ENCODE peak calls at places on chromosomes 11 and 22, in five cellular contexts. F is psoas muscle, C is osteoblast, Y is GM06990, O is lower lobe of right lung. W is an unnamed sample.

GRCh38 chr22:44727709-44728108 is 24.7 kb upstream of the ARHGAP8 start:
- DNase-seq in O (no peak), C (peak; percentile 46), F (no peak), Y (no peak), W (no peak)

GRCh38 chr22:39296981-39297489 is 22.4 kb downstream of the RPL3 start:
- DNase-seq in O (no peak), Y (no peak), F (no peak), C (peak; percentile 84), W (peak; percentile 73)

GRCh38 chr22:30246962-30247376 is 410 bp upstream of the LIF start:
- DNase-seq in F (no peak), C (no peak), O (no peak), Y (no peak), W (peak; percentile 80)

GRCh38 chr11:35059040-35059439 is 79.9 kb upstream of the CD44 start:
- DNase-seq in C (no peak), Y (no peak), O (no peak), F (no peak), W (no peak)

GRCh38 chr11:120128392-120129172 is 9.3 kb downstream of the TRIM29 start:
- DNase-seq in O (peak; percentile 60), F (peak; percentile 49), Y (no peak), C (peak; percentile 72), W (no peak)

GRCh38 chr11:62858201-62858600 is 18.8 kb upstream of the WDR74 start:
- DNase-seq in Y (no peak), O (no peak), C (no peak), F (no peak), W (no peak)

GRCh38 chr11:130673698-130674097 is 225.3 kb downstream of the ADAMTS15 start:
- DNase-seq in F (no peak), Y (no peak), O (no peak), C (no peak), W (no peak)

GRCh38 chr22:46557736-46558480 is 20.5 kb upstream of the CELSR1 start:
- DNase-seq in O (peak; percentile 49), C (peak; percentile 36), F (no peak), Y (no peak), W (no peak)

GRCh38 chr22:48710410-48710809 is 1117.3 kb downstream of the BRD1 start:
- DNase-seq in C (peak; percentile 77), Y (no peak), O (no peak), F (no peak), W (peak; percentile 23)

GRCh38 chr11:3037041-3037944 is 19.9 kb downstream of the CARS1 start:
- DNase-seq in C (peak; percentile 93), F (peak; percentile 85), O (peak; percentile 86), Y (no peak), W (peak; percentile 92)

GRCh38 chr11:132289590-132290256 is 919.3 kb downstream of the NTM start:
- DNase-seq in Y (no peak), O (no peak), C (no peak), F (no peak), W (no peak)

GRCh38 chr22:40452730-40453487 is 82.5 kb downstream of the SGSM3 start:
- DNase-seq in O (no peak), Y (no peak), C (no peak), F (no peak), W (no peak)

GRCh38 chr22:40919446-40919845 is 31.7 kb upstream of the RBX1 start:
- DNase-seq in O (no peak), F (no peak), C (no peak), Y (no peak), W (no peak)

GRCh38 chr11:27456140-27456801 is 16.3 kb downstream of the LGR4 start:
- DNase-seq in O (no peak), Y (no peak), C (peak; percentile 81), F (no peak), W (no peak)

GRCh38 chr11:31940396-31941037 is 129.4 kb upstream of the PAX6 start:
- DNase-seq in O (no peak), F (no peak), C (no peak), Y (no peak), W (no peak)

GRCh38 chr22:37431811-37432707 is 4.8 kb upstream of the ELFN2 start:
- DNase-seq in F (no peak), C (peak; percentile 98), Y (peak; percentile 45), O (no peak), W (no peak)

GRCh38 chr11:59186130-59186594 is 14.2 kb downstream of the DTX4 start:
- DNase-seq in Y (no peak), C (peak; percentile 67), F (no peak), O (peak; percentile 65), W (peak; percentile 80)

GRCh38 chr11:94043241-94043640 is 22.1 kb downstream of the HEPHL1 start:
- DNase-seq in O (no peak), C (no peak), F (no peak), Y (no peak), W (no peak)

GRCh38 chr22:48338793-48339705 is 1488.6 kb downstream of the BRD1 start:
- DNase-seq in C (peak; percentile 70), Y (no peak), O (peak; percentile 24), F (no peak), W (peak; percentile 64)

GRCh38 chr11:15629690-15630321 is 515.1 kb downstream of the INSC start:
- DNase-seq in Y (no peak), O (peak; percentile 55), F (no peak), C (no peak), W (peak; percentile 43)

GRCh38 chr11:102253018-102253775 is 64.1 kb upstream of the BIRC3 start:
- DNase-seq in O (no peak), F (no peak), C (no peak), Y (no peak), W (peak; percentile 36)

GRCh38 chr22:50469377-50470305 is 5.2 kb downstream of the SBF1 start:
- DNase-seq in Y (peak; percentile 94), F (peak; percentile 52), O (peak; percentile 82), C (peak; percentile 93), W (peak; percentile 94)

GRCh38 chr11:88202498-88202897 is 27.3 kb upstream of the RAB38 start:
- DNase-seq in O (no peak), Y (no peak), C (no peak), F (no peak), W (no peak)

GRCh38 chr11:43427971-43428370 is 69.3 kb downstream of the TTC17 start:
- DNase-seq in Y (no peak), F (no peak), C (no peak), O (no peak), W (no peak)

GRCh38 chr11:69320326-69320725 is 26.4 kb downstream of the MYEOV start:
- DNase-seq in F (no peak), C (peak; percentile 75), Y (no peak), O (no peak), W (no peak)

GRCh38 chr11:70567680-70568503 is 169.6 kb downstream of the CTTN start:
- DNase-seq in O (peak; percentile 63), C (peak; percentile 69), Y (no peak), F (peak; percentile 51), W (peak; percentile 67)

GRCh38 chr22:46058591-46059519 is 81.9 kb upstream of the WNT7B start:
- DNase-seq in Y (no peak), O (peak; percentile 48), F (no peak), C (peak; percentile 95), W (peak; percentile 45)

GRCh38 chr22:47035443-47035881 is 273.0 kb downstream of the TBC1D22A start:
- DNase-seq in C (peak; percentile 69), F (no peak), Y (no peak), O (peak; percentile 36), W (no peak)

GRCh38 chr22:27777128-27777527 is 24.4 kb downstream of the MN1 start:
- DNase-seq in Y (no peak), O (no peak), F (no peak), C (peak; percentile 11), W (no peak)

GRCh38 chr11:1148752-1149180 is 9.0 kb upstream of the MUC5AC start:
- DNase-seq in F (no peak), C (peak; percentile 65), Y (no peak), O (no peak), W (peak; percentile 33)

GRCh38 chr11:129840236-129840635 is 24.6 kb downstream of the TMEM45B start:
- DNase-seq in C (no peak), Y (no peak), O (no peak), F (no peak), W (no peak)

GRCh38 chr11:5625281-5625680 is 480 bp downstream of the TRIM34 start:
- DNase-seq in O (no peak), C (no peak), F (no peak), Y (no peak), W (no peak)

DNA sequence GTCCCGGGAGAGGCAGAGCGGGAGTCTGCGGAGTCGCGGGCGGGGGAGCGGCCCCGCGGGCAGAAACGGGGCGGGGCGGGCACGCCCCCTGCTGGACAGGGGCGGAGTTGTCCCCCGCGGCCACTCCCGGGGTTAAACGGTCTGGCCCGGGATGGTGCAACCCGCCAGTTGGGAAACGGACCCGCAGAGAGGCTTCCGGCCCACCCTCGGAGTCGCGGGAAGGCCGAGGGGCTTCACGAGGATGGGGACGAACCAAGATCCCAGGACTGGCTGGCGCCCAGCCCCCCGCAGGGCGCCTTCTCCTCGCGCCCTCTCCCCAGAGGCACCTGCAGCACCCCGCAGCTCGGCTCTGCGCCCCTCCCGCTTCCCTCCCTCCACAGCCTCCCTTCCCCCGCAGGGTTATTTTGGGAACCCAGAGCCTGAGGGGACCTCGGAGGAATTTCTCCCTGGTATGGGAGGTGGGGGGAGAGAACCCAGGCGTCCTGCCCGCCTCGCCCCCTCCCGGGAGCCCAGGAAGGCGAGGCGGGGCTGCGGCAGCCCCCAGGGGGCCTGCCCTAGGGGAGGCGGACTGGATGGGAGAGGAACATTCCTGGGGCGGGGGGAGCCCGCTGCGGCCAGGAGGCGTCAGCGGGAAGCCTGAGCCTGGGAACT is 877 bp downstream of the RASGRP2 start:
- DNase-seq in Y (peak; percentile 71), F (peak; percentile 87), C (peak; percentile 100), O (peak; percentile 87), W (peak; percentile 99)
- H3K27me3 ChIP-seq in Y (peaks cover 4% of the 10 kb centered on the region), F (no peaks in the 10 kb centered on the region), C (peaks cover 56% of the 10 kb centered on the region), O (peaks cover 14% of the 10 kb centered on the region), W (peaks cover 41% of the 10 kb centered on the region)

GRCh38 chr11:18791175-18792065 is at the start of gene PTPN5:
- DNase-seq in F (no peak), O (no peak), C (peak; percentile 71), Y (no peak), W (peak; percentile 89)
- H3K4me3 ChIP-seq in F (peak within 1 kb of the TSS; percentile 59), O (peak within 1 kb of the TSS; percentile 35), C (no peak within 1 kb of the TSS), Y (no peak within 1 kb of the TSS), W (peak within 1 kb of the TSS; percentile 89)

GRCh38 chr11:56889986-56890385 is 98.7 kb upstream of the OR5AK2 start:
- DNase-seq in F (no peak), C (no peak), Y (no peak), O (no peak), W (no peak)
- H3K27me3 ChIP-seq in F (no peaks in the 10 kb centered on the region), C (no peaks in the 10 kb centered on the region), Y (no peaks in the 10 kb centered on the region), O (no peaks in the 10 kb centered on the region), W (no peaks in the 10 kb centered on the region)

DNA sequence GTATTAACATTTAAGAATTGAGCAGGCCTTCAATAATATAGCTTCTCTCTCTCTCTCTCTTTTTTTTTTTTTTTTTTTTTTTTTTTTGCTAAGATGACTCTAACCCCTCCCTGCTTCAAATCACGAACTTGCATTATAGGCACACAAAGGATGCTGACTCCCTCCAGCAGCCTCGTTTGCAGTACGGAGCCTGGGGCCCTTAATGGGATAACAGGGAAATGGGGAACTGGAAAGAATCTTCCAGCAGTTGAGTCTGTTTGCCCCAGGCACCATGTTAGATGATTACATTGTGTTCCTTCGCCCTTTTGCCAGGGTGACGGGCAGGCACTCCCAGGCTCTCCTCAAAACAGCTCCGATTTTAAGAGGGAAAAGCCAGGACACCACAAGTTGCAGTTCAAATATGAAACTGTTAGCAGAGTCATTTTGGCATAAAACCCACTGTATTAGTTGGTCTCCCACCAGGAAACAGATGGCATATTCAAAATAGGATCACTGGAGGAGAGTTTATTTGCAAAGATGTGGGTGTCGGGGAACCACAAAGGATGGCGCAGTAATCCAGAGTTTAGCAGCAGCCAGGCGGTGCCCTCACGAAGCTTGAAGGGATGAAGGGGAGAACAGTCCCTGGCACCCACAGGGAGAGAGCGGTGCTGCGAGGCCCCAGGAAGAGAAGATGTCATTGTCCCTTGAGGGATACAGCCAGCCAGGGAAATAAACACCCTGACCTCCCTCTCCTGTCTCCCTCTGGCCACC is 26.5 kb upstream of the TREH start:
- DNase-seq in F (no peak), O (no peak), Y (no peak), C (no peak), W (no peak)
- H3K4me3 ChIP-seq in F (no peak overlapping the region), O (no peak overlapping the region), Y (no peak overlapping the region), C (no peak overlapping the region), W (no peak overlapping the region)

W was measured in H7.